ENCODE peak calls at places on chromosome 21, in eight cellular contexts. D is HEK293T, J is pulmonary artery endothelial cell, P is T-helper 17 cell, A is lung, K is HTR-8/SVneo, V is EH, Q is endothelial cell. S is an unnamed sample.
A peak's percentile ranks its signal among the peaks of the same experiment; 100 is the strongest.

GRCh38 chr21:15141236-15141970 is 76.6 kb upstream of the NRIP1 start:
- DNase-seq in K (no peak), Q (no peak), V (no peak), P (no peak), J (no peak), A (peak; percentile 59), D (no peak), S (no peak)

GRCh38 chr21:28216976-28217523 is 775.6 kb downstream of the LTN1 start:
- DNase-seq in V (no peak), D (no peak), Q (no peak), A (no peak), K (no peak), P (no peak), J (no peak), S (no peak)

GRCh38 chr21:17915976-17916375 is 96.8 kb upstream of the C21orf91 start:
- DNase-seq in V (no peak), Q (no peak), A (no peak), K (no peak), J (no peak), D (no peak), P (no peak), S (no peak)

GRCh38 chr21:17682924-17683323 is 70.2 kb upstream of the BTG3 start:
- DNase-seq in A (no peak), D (no peak), J (no peak), V (no peak), Q (no peak), K (no peak), P (no peak), S (no peak)

GRCh38 chr21:25895565-25896205 is 160.9 kb downstream of the GABPA start:
- DNase-seq in J (no peak), V (peak; percentile 53), D (no peak), P (no peak), K (peak; percentile 21), A (no peak), Q (no peak), S (no peak)

GRCh38 chr21:42171091-42172053 is 47.6 kb upstream of the ABCG1 start:
- DNase-seq in J (no peak), Q (no peak), P (no peak), D (no peak), A (no peak), V (no peak), K (no peak), S (no peak)

GRCh38 chr21:41671859-41672542 is 94.9 kb downstream of the RIPK4 start:
- DNase-seq in P (no peak), Q (no peak), D (no peak), A (no peak), K (no peak), V (no peak), J (no peak), S (no peak)

GRCh38 chr21:38254970-38255369 is 1.8 kb upstream of the KCNJ15 start:
- DNase-seq in Q (no peak), A (no peak), P (no peak), V (no peak), D (no peak), K (no peak), J (no peak), S (no peak)

GRCh38 chr21:44583800-44584147 is 3.4 kb upstream of the KRTAP10-5 start:
- DNase-seq in J (no peak), Q (no peak), K (no peak), D (no peak), V (no peak), P (no peak), A (no peak), S (peak; percentile 26)

GRCh38 chr21:28592205-28592845 is 400.4 kb downstream of the LTN1 start:
- DNase-seq in Q (no peak), D (no peak), K (no peak), V (no peak), A (no peak), P (no peak), J (no peak), S (no peak)

GRCh38 chr21:30227633-30228404 is 11.9 kb upstream of the CLDN8 start:
- DNase-seq in K (peak; percentile 44), J (no peak), A (peak; percentile 32), D (no peak), P (no peak), V (peak; percentile 24), Q (no peak), S (no peak)

GRCh38 chr21:29238052-29238966 is 60.4 kb upstream of the BACH1 start:
- DNase-seq in V (peak; percentile 83), A (no peak), Q (no peak), P (no peak), J (no peak), K (no peak), D (no peak), S (no peak)

GRCh38 chr21:15682182-15682895 is 47.4 kb upstream of the USP25 start:
- DNase-seq in J (peak; percentile 24), K (peak; percentile 27), A (no peak), V (peak; percentile 74), Q (no peak), D (no peak), P (no peak), S (no peak)

GRCh38 chr21:35578831-35579470 is 481.4 kb downstream of the SETD4 start:
- DNase-seq in V (peak; percentile 47), J (no peak), Q (no peak), K (no peak), P (no peak), D (no peak), A (no peak), S (no peak)

GRCh38 chr21:45264146-45264918 is 23.4 kb downstream of the POFUT2 start:
- DNase-seq in Q (peak; percentile 1), V (no peak), A (peak; percentile 15), J (no peak), K (no peak), P (no peak), D (no peak), S (no peak)

GRCh38 chr21:46226920-46227599 is 1.5 kb downstream of the LSS start:
- DNase-seq in J (no peak), D (no peak), P (no peak), A (no peak), Q (no peak), V (peak; percentile 31), K (no peak), S (no peak)

GRCh38 chr21:25506887-25507286 is 100.4 kb downstream of the MRPL39 start:
- DNase-seq in K (peak; percentile 6), P (no peak), Q (no peak), D (no peak), V (peak; percentile 15), J (no peak), A (no peak), S (no peak)

GRCh38 chr21:44088401-44088780 is 18.8 kb upstream of the PWP2 start:
- DNase-seq in J (no peak), P (no peak), V (no peak), D (no peak), K (no peak), Q (no peak), A (peak; percentile 26), S (no peak)

GRCh38 chr21:31182231-31183129 is 144.2 kb upstream of the KRTAP19-8 start:
- DNase-seq in J (no peak), D (no peak), K (no peak), Q (no peak), A (no peak), P (peak; percentile 23), V (no peak), S (no peak)

GRCh38 chr21:32412162-32412997 is at the start of gene EVA1C:
- DNase-seq in K (no peak), Q (peak; percentile 20), A (peak; percentile 68), P (peak; percentile 77), V (peak; percentile 53), J (no peak), D (peak; percentile 53), S (peak; percentile 24)

GRCh38 chr21:44949161-44950015 is 9.6 kb downstream of the SLX9 start:
- DNase-seq in J (peak; percentile 17), Q (peak; percentile 89), A (peak; percentile 84), D (peak; percentile 86), K (peak; percentile 93), P (peak; percentile 71), V (peak; percentile 74), S (no peak)

GRCh38 chr21:44900559-44901251 is 20.0 kb downstream of the ITGB2 start:
- DNase-seq in D (no peak), J (no peak), K (no peak), P (no peak), A (no peak), V (no peak), Q (no peak), S (no peak)

GRCh38 chr21:36980280-36981048 is 14.0 kb upstream of the HLCS start:
- DNase-seq in Q (peak; percentile 38), K (no peak), A (peak; percentile 32), V (peak; percentile 34), D (no peak), P (no peak), J (no peak), S (no peak)

GRCh38 chr21:26965567-26966359 is 1.1 kb downstream of the ADAMTS5 start:
- DNase-seq in A (no peak), K (no peak), P (no peak), J (no peak), Q (peak; percentile 72), V (peak; percentile 22), D (peak; percentile 48), S (peak; percentile 7)

GRCh38 chr21:26117324-26117971 is 53.1 kb downstream of the APP start:
- DNase-seq in Q (no peak), A (no peak), K (no peak), J (no peak), P (no peak), D (no peak), V (no peak), S (no peak)

GRCh38 chr21:45894107-45894810 is 87.3 kb upstream of the COL6A1 start:
- DNase-seq in Q (no peak), D (no peak), A (no peak), J (no peak), P (no peak), K (no peak), V (peak; percentile 73), S (no peak)

GRCh38 chr21:46229133-46229922 is 754 bp upstream of the LSS start:
- DNase-seq in V (no peak), P (no peak), D (peak; percentile 60), A (no peak), Q (no peak), K (peak; percentile 43), J (no peak), S (peak; percentile 88)

GRCh38 chr21:45514311-45515021 is 27.8 kb downstream of the SLC19A1 start:
- DNase-seq in A (no peak), V (no peak), J (no peak), P (no peak), D (no peak), K (no peak), Q (no peak), S (no peak)

GRCh38 chr21:25772680-25773079 is 37.9 kb downstream of the GABPA start:
- DNase-seq in P (no peak), J (no peak), K (no peak), V (peak; percentile 3), D (no peak), Q (no peak), A (no peak), S (no peak)

GRCh38 chr21:33801424-33802405 is 113.9 kb downstream of the ATP5PO start:
- DNase-seq in P (no peak), K (peak; percentile 77), V (peak; percentile 85), A (no peak), J (peak; percentile 22), D (peak; percentile 73), Q (no peak), S (peak; percentile 9)

GRCh38 chr21:43866233-43866632 is 1.2 kb downstream of the AGPAT3 start:
- DNase-seq in Q (no peak), P (peak; percentile 26), K (no peak), J (no peak), V (peak; percentile 69), D (peak; percentile 54), A (no peak), S (peak; percentile 55)

GRCh38 chr21:25370311-25370744 is 237.0 kb downstream of the MRPL39 start:
- DNase-seq in V (peak; percentile 91), A (no peak), D (no peak), J (no peak), Q (no peak), P (no peak), K (peak; percentile 76), S (no peak)

GRCh38 chr21:15682977-15683376 is 46.8 kb upstream of the USP25 start:
- DNase-seq in V (peak; percentile 51), J (peak; percentile 73), P (no peak), A (no peak), Q (no peak), D (no peak), K (no peak), S (no peak)

GRCh38 chr21:45833437-45833836 is 148.1 kb upstream of the COL6A1 start:
- DNase-seq in A (no peak), D (no peak), P (no peak), Q (no peak), K (no peak), J (no peak), V (no peak), S (no peak)